ENCODE peak calls at places on chromosomes 3 and 15, in six cellular contexts. H, K, P, R, Y and Q are unnamed samples.

GRCh38 chr3:157865449-157865862 is 240.8 kb downstream of the SHOX2 start:
- DNase-seq in H (peak), K (no peak), P (no peak), R (no peak), Y (peak), Q (no peak)

GRCh38 chr3:177579419-177579818 is 382.1 kb upstream of the TBL1XR1 start:
- DNase-seq in H (no peak), K (no peak), P (no peak), R (no peak), Y (no peak), Q (no peak)

GRCh38 chr3:124497487-124497886 is 232.8 kb upstream of the UMPS start:
- DNase-seq in H (no peak), K (no peak), P (no peak), R (no peak), Y (no peak), Q (no peak)

GRCh38 chr15:53576841-53577240 is 182.6 kb downstream of the WDR72 start:
- DNase-seq in H (no peak), K (no peak), P (no peak), R (no peak), Y (no peak), Q (no peak)

GRCh38 chr3:9416139-9416780 is 18.8 kb downstream of the SETD5 start:
- DNase-seq in H (no peak), K (no peak), P (no peak), R (no peak), Y (no peak), Q (no peak)

GRCh38 chr15:43808960-43809678 is 8.7 kb downstream of the HYPK start:
- DNase-seq in H (no peak), K (no peak), P (no peak), R (no peak), Y (no peak), Q (no peak)

GRCh38 chr3:95627697-95628096 is 1186.7 kb upstream of the EPHA6 start:
- DNase-seq in H (no peak), K (no peak), P (no peak), R (no peak), Y (no peak), Q (no peak)

GRCh38 chr3:186277268-186277909 is 84.6 kb downstream of the DGKG start:
- DNase-seq in H (no peak), K (no peak), P (no peak), R (no peak), Y (no peak), Q (no peak)

GRCh38 chr3:46553154-46553553 is 12.9 kb downstream of the LRRC2 start:
- DNase-seq in H (no peak), K (peak), P (no peak), R (no peak), Y (no peak), Q (no peak)

GRCh38 chr15:73994912-73995622 is 551 bp downstream of the PML start:
- DNase-seq in H (no peak), K (no peak), P (no peak), R (no peak), Y (peak), Q (no peak)

GRCh38 chr15:82168296-82168695 is 94.2 kb downstream of the EFL1 start:
- DNase-seq in H (no peak), K (no peak), P (no peak), R (no peak), Y (no peak), Q (no peak)

GRCh38 chr3:188104050-188104449 is 49.9 kb upstream of the LPP start:
- DNase-seq in H (no peak), K (no peak), P (no peak), R (no peak), Y (no peak), Q (no peak)

GRCh38 chr3:53236112-53236841 is 19.5 kb downstream of the TKT start:
- DNase-seq in H (no peak), K (peak), P (no peak), R (peak), Y (no peak), Q (peak)

GRCh38 chr3:173257797-173258196 is 116.8 kb upstream of the SPATA16 start:
- DNase-seq in H (no peak), K (no peak), P (no peak), R (no peak), Y (no peak), Q (no peak)

GRCh38 chr3:186466391-186466974 is 77.7 kb downstream of the CRYGS start:
- DNase-seq in H (no peak), K (no peak), P (no peak), R (no peak), Y (no peak), Q (no peak)

GRCh38 chr3:23002846-23003800 is 200.0 kb upstream of the UBE2E2 start:
- DNase-seq in H (no peak), K (no peak), P (no peak), R (no peak), Y (no peak), Q (peak)

GRCh38 chr3:35549690-35550089 is 89.6 kb upstream of the ARPP21 start:
- DNase-seq in H (no peak), K (no peak), P (no peak), R (no peak), Y (no peak), Q (no peak)

GRCh38 chr15:51782357-51782896 is 31.0 kb downstream of the TMOD2 start:
- DNase-seq in H (no peak), K (no peak), P (no peak), R (no peak), Y (no peak), Q (no peak)

GRCh38 chr3:153268564-153269279 is 106.7 kb downstream of the RAP2B start:
- DNase-seq in H (no peak), K (no peak), P (no peak), R (no peak), Y (no peak), Q (no peak)

GRCh38 chr3:190432216-190432615 is 17.5 kb downstream of the TMEM207 start:
- DNase-seq in H (no peak), K (no peak), P (no peak), R (no peak), Y (no peak), Q (no peak)

GRCh38 chr3:4231041-4231440 is 72.1 kb upstream of the SETMAR start:
- DNase-seq in H (no peak), K (no peak), P (no peak), R (no peak), Y (no peak), Q (no peak)

GRCh38 chr3:194447161-194447560 is 39.6 kb downstream of the ATP13A3 start:
- DNase-seq in H (no peak), K (no peak), P (no peak), R (no peak), Y (no peak), Q (no peak)